ENCODE peak calls at places on chromosomes 11 and 22, in six cellular contexts. X is body of pancreas, I is sigmoid colon, L is fibroblast of lung, R is AG09309, F is fibroblast of villous mesenchyme. A is an unnamed sample.

GRCh38 chr22:45533731-45534130 is 31.0 kb downstream of the FBLN1 start:
- DNase-seq in F (no peak), L (no peak), X (no peak), R (no peak), I (no peak), A (no peak)

GRCh38 chr11:89347071-89347470 is 144.1 kb downstream of the NOX4 start:
- DNase-seq in F (no peak), I (no peak), L (no peak), R (no peak), X (no peak), A (no peak)

GRCh38 chr11:13668957-13669521 is 571 bp downstream of the FAR1 start:
- DNase-seq in X (peak; percentile 48), I (peak; percentile 74), R (no peak), L (peak; percentile 17), F (peak; percentile 52), A (peak; percentile 40)

GRCh38 chr22:45254388-45254787 is 13.7 kb upstream of the KIAA0930 start:
- DNase-seq in X (no peak), I (no peak), L (no peak), R (no peak), F (no peak), A (no peak)

GRCh38 chr11:128956401-128957203 is 13.9 kb upstream of the TP53AIP1 start:
- DNase-seq in X (peak; percentile 72), R (peak; percentile 24), I (no peak), L (peak; percentile 82), F (peak; percentile 78), A (peak; percentile 82)

GRCh38 chr11:69683764-69684333 is 8.7 kb upstream of the LTO1 start:
- DNase-seq in X (peak; percentile 18), I (peak; percentile 38), L (no peak), R (no peak), F (no peak), A (peak; percentile 20)

GRCh38 chr11:75728992-75729391 is 11.4 kb downstream of the MOGAT2 start:
- DNase-seq in X (no peak), I (no peak), L (no peak), F (no peak), R (no peak), A (no peak)

GRCh38 chr11:84963240-84963639 is 663.9 kb downstream of the DLG2 start:
- DNase-seq in F (no peak), R (no peak), X (no peak), L (no peak), I (no peak), A (peak; percentile 1)

GRCh38 chr11:44600739-44601416 is 35.4 kb downstream of the CD82 start:
- DNase-seq in L (peak; percentile 68), X (no peak), F (no peak), I (no peak), R (no peak), A (peak; percentile 28)

DNA sequence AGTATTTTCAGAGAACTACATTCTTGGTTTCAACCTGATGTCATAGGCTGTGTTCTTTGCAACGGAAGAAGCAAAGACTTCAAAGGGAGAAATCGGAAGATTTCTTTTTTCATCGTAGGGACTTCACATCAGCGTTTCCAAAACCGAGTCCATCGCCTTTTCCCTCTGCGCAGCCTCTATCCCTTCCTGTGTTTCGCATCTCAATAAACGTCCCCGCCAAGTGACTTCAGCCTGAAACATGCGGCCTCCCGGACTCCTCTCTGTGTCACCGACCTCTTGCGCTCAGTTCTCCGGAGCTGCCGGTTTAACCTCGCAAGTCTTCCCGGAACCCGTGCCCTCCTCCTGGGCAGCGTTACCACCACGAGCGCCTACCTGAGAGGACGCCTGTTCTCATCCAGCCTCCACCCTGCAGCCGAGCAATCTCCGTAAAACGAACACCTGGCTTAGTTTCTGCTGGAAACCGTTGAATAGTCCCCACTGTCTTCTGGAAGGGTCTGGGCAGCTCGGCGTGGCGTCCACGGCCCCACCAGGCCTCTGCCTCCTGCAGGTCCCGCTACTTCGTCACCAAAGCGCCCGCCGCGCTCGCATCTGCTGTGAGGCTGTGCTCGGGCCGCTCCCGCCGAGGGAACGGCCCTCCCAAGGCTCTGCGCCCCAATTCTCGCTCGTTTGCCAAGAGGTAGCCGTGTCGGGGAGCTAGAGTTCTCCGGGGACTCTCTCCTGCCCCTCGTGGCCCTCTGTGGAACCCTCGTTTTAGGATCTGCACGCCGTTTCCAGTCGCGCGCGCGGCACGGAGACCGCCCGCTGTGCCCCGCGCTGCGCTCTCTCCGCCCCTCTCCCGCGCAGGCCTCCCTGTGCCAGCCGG is at the start of gene GLB1L3:
- DNase-seq in R (no peak), I (no peak), L (peak; percentile 22), F (no peak), X (peak; percentile 19), A (no peak)
- H3K4me3 ChIP-seq in R (peak within 1 kb of the TSS; percentile 22), I (peak within 1 kb of the TSS; percentile 37), L (peak within 1 kb of the TSS; percentile 34), F (peak within 1 kb of the TSS; percentile 30), X (no peak within 1 kb of the TSS), A (no peak within 1 kb of the TSS)

GRCh38 chr11:21933095-21933494 is 259.8 kb upstream of the ANO5 start:
- DNase-seq in L (no peak), R (no peak), F (no peak), I (no peak), X (no peak), A (peak; percentile 8)
- TF ChIP-seq CTCF in L (no peak), R (peak; percentile 21), F (no peak), I (no peak), X (peak; percentile 70), A (peak; percentile 41)

GRCh38 chr22:29625090-29625825 is 21.8 kb downstream of the NF2 start:
- DNase-seq in X (peak; percentile 76), I (peak; percentile 75), L (peak; percentile 80), R (peak; percentile 64), F (peak; percentile 89), A (peak; percentile 79)
- H3K4me3 ChIP-seq in X (no peak overlapping the region), I (no peak overlapping the region), L (peak overlapping the region; percentile 28), R (no peak overlapping the region), F (no peak overlapping the region), A (no peak overlapping the region)

DNA sequence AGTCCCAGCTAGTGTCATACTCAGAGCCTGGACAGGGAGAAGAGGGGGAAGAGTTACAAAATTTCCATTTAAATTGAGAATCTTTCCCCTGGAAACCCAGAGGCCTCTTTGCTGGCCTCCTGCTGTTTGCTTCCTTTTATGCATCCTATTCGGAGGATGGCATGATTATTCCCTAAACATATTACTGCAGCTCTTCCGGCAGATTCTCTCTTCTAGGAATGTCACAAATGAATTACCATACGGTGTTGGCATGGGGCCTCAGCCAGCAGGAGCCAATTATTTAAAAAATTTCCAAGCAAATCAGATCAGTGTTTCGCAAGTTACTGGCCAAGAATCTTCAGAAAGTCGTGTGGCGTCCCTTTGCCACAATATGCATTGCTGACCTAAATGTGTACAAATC is 326.7 kb upstream of the NCAM1 start:
- DNase-seq in F (no peak), R (no peak), X (no peak), L (no peak), I (no peak), A (no peak)
- TF ChIP-seq CTCF in F (no peak), R (no peak), X (no peak), L (no peak), I (no peak), A (no peak)

DNA sequence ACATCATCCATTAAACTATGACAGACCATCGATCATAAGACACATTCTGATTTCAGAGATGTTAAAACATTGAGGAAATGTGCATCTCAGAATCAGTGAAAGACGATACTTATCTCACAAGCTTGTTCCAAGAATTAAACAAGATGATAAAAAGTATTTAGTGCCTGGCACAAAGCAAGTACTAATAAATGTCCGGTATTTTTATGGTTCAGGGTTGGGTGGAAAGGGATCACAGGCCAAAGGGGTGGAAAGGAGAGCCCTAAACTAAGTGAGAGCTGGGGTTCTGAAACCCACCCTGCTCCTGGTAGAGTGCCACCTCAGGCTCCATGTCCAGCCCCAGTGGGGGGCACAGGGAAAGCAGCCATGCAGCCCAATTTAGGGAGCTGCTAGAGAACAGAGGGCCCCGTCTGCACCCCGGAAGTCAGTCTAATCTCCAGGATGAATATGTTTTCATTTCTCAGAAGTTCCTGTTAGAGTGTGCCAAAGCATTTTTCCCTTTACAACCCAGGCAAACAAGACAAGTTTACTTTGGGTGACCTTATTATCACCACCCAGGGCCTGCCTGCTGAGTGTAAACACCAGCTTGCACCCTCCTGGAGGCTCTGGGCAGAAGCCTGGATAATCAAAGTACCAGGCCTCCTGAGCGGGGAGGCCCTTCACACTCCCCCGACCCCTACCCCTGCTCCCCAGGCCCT is 3.8 kb upstream of the CREB3L1 start:
- DNase-seq in R (no peak), L (no peak), I (no peak), F (peak; percentile 95), X (peak; percentile 92), A (peak; percentile 66)
- H3K4me3 ChIP-seq in R (no peak overlapping the region), L (no peak overlapping the region), I (no peak overlapping the region), F (peak overlapping the region; percentile 12), X (no peak overlapping the region), A (no peak overlapping the region)

GRCh38 chr11:93770160-93770559 is 13.9 kb upstream of the MED17 start:
- DNase-seq in F (no peak), R (no peak), X (no peak), L (no peak), I (no peak), A (no peak)

GRCh38 chr11:93773045-93773477 is 11.0 kb upstream of the MED17 start:
- DNase-seq in F (no peak), L (no peak), I (no peak), R (no peak), X (no peak), A (no peak)

GRCh38 chr11:93775289-93775688 is 8.8 kb upstream of the MED17 start:
- DNase-seq in X (no peak), F (no peak), L (no peak), R (no peak), I (no peak), A (peak; percentile 9)

GRCh38 chr11:93773601-93774200 is 10.4 kb upstream of the MED17 start:
- DNase-seq in L (no peak), F (no peak), R (no peak), I (no peak), X (no peak), A (no peak)

GRCh38 chr11:93772123-93772522 is 12.0 kb upstream of the MED17 start:
- DNase-seq in X (no peak), R (no peak), F (no peak), I (no peak), L (no peak), A (no peak)
- TF ChIP-seq CTCF in X (no peak), R (no peak), F (no peak), I (no peak), L (no peak), A (no peak)

DNA sequence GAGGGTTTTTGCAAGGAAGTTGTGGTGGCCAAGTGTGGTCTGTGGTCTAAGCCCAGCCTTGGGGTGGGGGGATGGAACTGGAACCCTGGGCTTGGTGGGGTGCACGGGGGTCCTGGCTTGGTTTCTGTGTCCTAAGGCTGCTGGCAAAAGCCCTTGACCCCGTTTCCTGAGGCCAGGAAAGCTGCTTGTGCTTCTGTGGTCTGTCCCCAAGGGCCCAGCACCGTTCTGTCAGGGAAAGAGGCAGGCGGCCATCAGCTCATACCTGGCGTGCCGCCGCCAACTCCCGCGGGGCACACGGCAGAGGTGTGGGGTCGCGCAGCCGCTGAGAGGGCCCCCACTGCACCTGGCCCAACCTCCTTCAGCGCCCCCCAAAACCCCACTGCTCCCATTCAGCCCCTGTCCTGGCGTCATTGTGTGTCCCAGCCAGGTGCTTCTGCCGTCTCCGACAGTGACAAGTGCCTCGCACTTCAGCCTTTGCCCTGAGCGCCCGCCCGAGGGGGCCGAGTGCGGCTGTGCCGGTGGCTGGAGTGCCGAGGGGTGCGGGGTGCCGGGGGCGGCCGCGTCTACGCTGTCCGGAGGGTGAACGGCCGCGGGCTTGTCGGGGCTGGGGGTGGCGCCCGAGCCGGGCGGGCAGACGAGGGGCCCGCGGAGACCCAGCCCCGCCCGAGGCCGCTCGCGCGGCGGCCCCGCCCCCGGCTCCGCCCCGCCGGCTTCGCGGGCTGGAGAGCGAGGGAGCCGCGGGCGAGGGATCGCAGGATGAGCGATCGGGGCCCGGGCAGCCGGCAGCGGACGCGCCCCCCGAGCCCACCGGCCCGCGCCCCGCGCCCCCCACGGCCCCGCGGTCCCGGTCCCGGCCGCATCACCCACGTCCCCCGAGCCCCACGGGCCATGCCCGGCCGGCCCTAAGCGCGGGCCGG is at the start of gene CNIH2:
- DNase-seq in R (no peak), X (no peak), L (no peak), I (no peak), F (no peak), A (no peak)
- H3K4me3 ChIP-seq in R (peak within 1 kb of the TSS; percentile 18), X (no peak within 1 kb of the TSS), L (no peak within 1 kb of the TSS), I (peak within 1 kb of the TSS; percentile 40), F (peak within 1 kb of the TSS; percentile 40), A (no peak within 1 kb of the TSS)

GRCh38 chr11:108117746-108118371 is 3.5 kb upstream of the ACAT1 start:
- DNase-seq in F (peak; percentile 67), I (no peak), X (no peak), L (peak; percentile 82), R (peak; percentile 43), A (peak; percentile 78)
- TF ChIP-seq CTCF in F (peak; percentile 64), I (peak; percentile 22), X (peak; percentile 62), L (peak; percentile 37), R (peak; percentile 50), A (peak; percentile 67)

A was measured in cardiac fibroblast.